ENCODE peak calls at places on chromosome 1, in four cellular contexts. R is GM12878, K is HepG2, D is H1. V is an unnamed sample. For H3K4me1 and H3K36me3, the result is how much of the 10 kb centered on the place peaks cover.

GRCh38 chr1:230979952-230980351 is 1.1 kb downstream of the ARV1 start:
- DNase-seq in R (no peak), K (no peak), D (no peak), V (no peak)

GRCh38 chr1:207965602-207966387 is 54.9 kb upstream of the CD34 start:
- DNase-seq in R (no peak), K (peak), D (no peak), V (no peak)

GRCh38 chr1:207997486-207998268 is 86.8 kb upstream of the CD34 start:
- DNase-seq in R (no peak), K (peak), D (no peak), V (peak)

GRCh38 chr1:223558512-223558911 is 107.0 kb downstream of the CAPN8 start:
- DNase-seq in R (no peak), K (no peak), D (no peak), V (no peak)

GRCh38 chr1:244461254-244462071 is at the start of gene CATSPERE:
- DNase-seq in R (no peak), K (no peak), D (peak), V (peak)

GRCh38 chr1:32094721-32095521 is 12.9 kb upstream of the KPNA6 start:
- DNase-seq in R (no peak), K (no peak), D (no peak), V (no peak)

GRCh38 chr1:218383681-218384080 is 38.5 kb downstream of the TGFB2 start:
- DNase-seq in R (no peak), K (no peak), D (no peak), V (no peak)

GRCh38 chr1:226001852-226002666 is 2.9 kb upstream of the SDE2 start:
- DNase-seq in R (no peak), K (peak), D (no peak), V (no peak)

GRCh38 chr1:87449348-87449963 is 120.8 kb downstream of the LMO4 start:
- DNase-seq in R (peak), K (no peak), D (no peak), V (no peak)

GRCh38 chr1:223462866-223463404 is 69.7 kb downstream of the CCDC185 start:
- DNase-seq in R (no peak), K (no peak), D (no peak), V (no peak)

GRCh38 chr1:41612953-41613352 is 128.5 kb upstream of the EDN2 start:
- DNase-seq in R (no peak), K (no peak), D (no peak), V (no peak)

GRCh38 chr1:211616231-211617031 is 37.5 kb upstream of the SLC30A1 start:
- DNase-seq in R (no peak), K (peak), D (no peak), V (no peak)

GRCh38 chr1:222240536-222241181 is 307.2 kb downstream of the HHIPL2 start:
- DNase-seq in R (no peak), K (no peak), D (no peak), V (no peak)

GRCh38 chr1:222301653-222302052 is 246.3 kb downstream of the HHIPL2 start:
- DNase-seq in R (no peak), K (no peak), D (no peak), V (no peak)

GRCh38 chr1:216310776-216311175 is 112.5 kb downstream of the USH2A start:
- DNase-seq in R (no peak), K (no peak), D (peak), V (peak)

GRCh38 chr1:205266584-205267305 is 39.0 kb downstream of the TMCC2 start:
- DNase-seq in R (no peak), K (no peak), D (no peak), V (no peak)

GRCh38 chr1:115098979-115099692 is 9.8 kb upstream of the TSPAN2 start:
- DNase-seq in R (peak), K (no peak), D (no peak), V (no peak)

GRCh38 chr1:228836427-228836826 is 101.1 kb downstream of the RHOU start:
- DNase-seq in R (no peak), K (peak), D (no peak), V (no peak)

GRCh38 chr1:9160079-9160717 is 31.3 kb upstream of the GPR157 start:
- DNase-seq in R (no peak), K (no peak), D (no peak), V (no peak)

GRCh38 chr1:6224733-6225132 is 11.0 kb downstream of the ICMT start:
- DNase-seq in R (no peak), K (no peak), D (no peak), V (no peak)

GRCh38 chr1:182995894-182996293 is 27.3 kb upstream of the LAMC1 start:
- DNase-seq in R (no peak), K (no peak), D (no peak), V (no peak)

GRCh38 chr1:23527366-23527765 is 3.7 kb downstream of the E2F2 start:
- DNase-seq in R (no peak), K (no peak), D (no peak), V (no peak)

GRCh38 chr1:23530089-23530749 is 814 bp downstream of the E2F2 start:
- DNase-seq in R (no peak), K (no peak), D (no peak), V (no peak)

GRCh38 chr1:23529146-23530088 is 1.6 kb downstream of the E2F2 start:
- DNase-seq in R (no peak), K (no peak), D (no peak), V (no peak)

GRCh38 chr1:23526329-23527041 is 4.5 kb downstream of the E2F2 start:
- DNase-seq in R (no peak), K (no peak), D (no peak), V (no peak)

GRCh38 chr1:23528245-23528978 is 2.6 kb downstream of the E2F2 start:
- DNase-seq in R (peak), K (peak), D (no peak), V (no peak)
- H3K4me1 ChIP-seq in R (half or more), K (half or more), D (under half), V (under half)

GRCh38 chr1:39431927-39432326 is 59.5 kb upstream of the BMP8A start:
- DNase-seq in R (no peak), K (no peak), D (no peak), V (no peak)

GRCh38 chr1:39425634-39426033 is 65.8 kb upstream of the BMP8A start:
- DNase-seq in R (no peak), K (no peak), D (no peak), V (no peak)

GRCh38 chr1:39427369-39427768 is 64.1 kb upstream of the BMP8A start:
- DNase-seq in R (no peak), K (no peak), D (no peak), V (no peak)

GRCh38 chr1:39425151-39425550 is 66.3 kb upstream of the BMP8A start:
- DNase-seq in R (no peak), K (no peak), D (no peak), V (no peak)

DNA sequence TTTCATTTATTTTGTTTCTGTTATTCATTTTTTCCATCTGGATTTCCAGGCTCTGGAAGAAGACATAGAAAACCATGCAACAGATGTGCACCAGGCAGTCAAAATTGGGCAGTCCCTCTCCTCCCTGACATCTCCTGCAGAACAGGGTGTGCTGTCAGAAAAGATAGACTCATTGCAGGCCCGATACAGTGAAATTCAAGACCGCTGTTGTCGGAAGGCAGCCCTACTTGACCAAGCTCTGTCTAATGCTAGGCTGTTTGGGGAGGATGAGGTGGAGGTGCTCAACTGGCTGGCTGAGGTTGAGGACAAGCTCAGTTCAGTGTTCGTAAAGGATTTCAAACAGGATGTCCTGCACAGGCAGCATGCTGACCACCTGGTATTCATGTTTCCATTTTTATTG is 63.5 kb upstream of the BMP8A start:
- DNase-seq in R (no peak), K (no peak), D (no peak), V (no peak)
- H3K36me3 ChIP-seq in R (under half), K (half or more), D (half or more), V (half or more)

GRCh38 chr1:97160796-97161195 is 439.2 kb downstream of the PTBP2 start:
- DNase-seq in R (no peak), K (no peak), D (no peak), V (no peak)
- TF ChIP-seq SUZ12 in R (no peak), K (no peak), D (no peak), V (no peak)

GRCh38 chr1:119924948-119925898 is 28.9 kb upstream of the ADAM30 start:
- DNase-seq in R (no peak), K (no peak), D (no peak), V (no peak)

GRCh38 chr1:119929643-119930310 is 33.5 kb upstream of the ADAM30 start:
- DNase-seq in R (no peak), K (no peak), D (no peak), V (no peak)

DNA sequence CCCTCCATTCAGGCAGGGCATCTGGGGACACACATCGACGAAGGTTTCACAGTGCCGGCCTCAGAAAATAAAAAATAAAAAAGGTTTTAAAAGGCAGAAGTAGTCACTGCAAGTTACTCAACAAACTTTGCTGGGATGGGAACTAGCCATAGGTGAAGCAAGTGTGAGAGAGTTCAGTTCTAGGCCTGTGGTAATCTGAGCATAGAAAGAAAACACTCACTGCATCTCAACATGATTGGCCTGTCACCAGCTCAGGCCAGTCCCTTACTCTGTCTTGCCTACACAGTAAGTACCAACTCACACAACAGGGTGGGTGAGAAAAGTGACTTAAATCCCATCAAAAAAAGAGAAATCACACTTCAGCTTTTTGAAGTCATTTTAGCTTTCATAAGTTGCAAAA is 30.2 kb upstream of the ADAM30 start:
- DNase-seq in R (no peak), K (no peak), D (no peak), V (no peak)
- H3K4me1 ChIP-seq in R (under half), K (under half), D (under half), V (under half)

V was measured in NT2/D1.